ENCODE peak calls at places on chromosomes 6 and 20, in nine cellular contexts. N is progenitor cell of endocrine pancreas, Z is neural crest cell, G is cardiac fibroblast, P is GM20000, B is tibial artery, M is glutamatergic neuron, D is epithelial cell of esophagus, L is fibroblast of pulmonary artery. S is an unnamed sample.
A peak's percentile ranks its signal among the peaks of the same experiment; 100 is the strongest.

GRCh38 chr20:37375227-37375626 is 29.3 kb downstream of the SRC start:
- DNase-seq in G (no peak), M (no peak), D (no peak), N (no peak), B (no peak), P (no peak), Z (no peak), L (no peak), S (no peak)

GRCh38 chr20:20366896-20367680 is 816 bp upstream of the INSM1 start:
- DNase-seq in B (no peak), D (no peak), N (no peak), M (peak; percentile 69), Z (peak; percentile 47), L (no peak), G (no peak), P (peak; percentile 44), S (no peak)

GRCh38 chr6:156977527-156978291 is 200.5 kb downstream of the ARID1B start:
- DNase-seq in D (peak; percentile 59), B (peak; percentile 42), Z (no peak), P (no peak), G (peak; percentile 62), M (no peak), N (no peak), L (peak; percentile 44), S (no peak)

GRCh38 chr6:118735320-118735719 is 83.9 kb upstream of the CEP85L start:
- DNase-seq in B (no peak), L (peak; percentile 37), G (peak; percentile 23), P (peak; percentile 45), D (no peak), N (no peak), Z (no peak), M (no peak), S (no peak)

GRCh38 chr20:46705378-46705729 is 4.1 kb upstream of the SLC2A10 start:
- DNase-seq in M (no peak), B (peak; percentile 51), Z (no peak), P (no peak), G (peak; percentile 30), D (no peak), L (no peak), N (no peak), S (no peak)

GRCh38 chr20:47453167-47453782 is 48.4 kb upstream of the NCOA3 start:
- DNase-seq in M (no peak), B (no peak), N (no peak), P (peak; percentile 73), Z (no peak), L (peak; percentile 84), G (peak; percentile 75), D (peak; percentile 95), S (peak; percentile 96)

GRCh38 chr20:56247954-56248782 is at the start of gene MC3R:
- DNase-seq in N (no peak), L (peak; percentile 52), P (peak; percentile 50), B (no peak), G (peak; percentile 52), Z (peak; percentile 16), M (peak; percentile 64), D (peak; percentile 71), S (peak; percentile 29)

GRCh38 chr6:43706788-43707187 is 19.2 kb upstream of the MRPS18A start:
- DNase-seq in G (peak; percentile 78), N (no peak), D (no peak), P (no peak), Z (no peak), B (no peak), M (no peak), L (peak; percentile 82), S (no peak)

GRCh38 chr6:53524455-53524815 is 20.5 kb downstream of the GCLC start:
- DNase-seq in B (no peak), G (peak; percentile 44), L (peak; percentile 52), M (no peak), N (no peak), D (peak; percentile 76), P (no peak), Z (no peak), S (peak; percentile 73)

GRCh38 chr6:56851541-56852248 is 103.2 kb upstream of the BEND6 start:
- DNase-seq in G (peak; percentile 89), M (peak; percentile 26), B (peak; percentile 42), N (no peak), L (peak; percentile 91), Z (peak; percentile 44), P (peak; percentile 78), D (peak; percentile 81), S (peak; percentile 92)

GRCh38 chr20:33431797-33432381 is 11.7 kb downstream of the SNTA1 start:
- DNase-seq in N (no peak), L (peak; percentile 31), Z (no peak), D (no peak), M (no peak), G (peak; percentile 62), P (no peak), B (no peak), S (no peak)

GRCh38 chr6:169371344-169372144 is 117.9 kb upstream of the THBS2 start:
- DNase-seq in L (peak; percentile 26), M (no peak), P (no peak), N (no peak), D (no peak), Z (no peak), B (no peak), G (peak; percentile 14), S (no peak)

GRCh38 chr20:57474816-57475215 is 50.1 kb downstream of the CTCFL start:
- DNase-seq in P (no peak), D (no peak), N (no peak), B (peak; percentile 16), G (no peak), L (no peak), Z (no peak), M (no peak), S (no peak)

GRCh38 chr20:57475388-57476072 is 49.4 kb downstream of the CTCFL start:
- DNase-seq in L (no peak), P (no peak), B (peak; percentile 7), D (no peak), G (no peak), N (no peak), Z (no peak), M (no peak), S (no peak)

GRCh38 chr20:57474191-57474590 is 50.7 kb downstream of the CTCFL start:
- DNase-seq in M (no peak), D (no peak), N (no peak), Z (no peak), B (no peak), L (no peak), P (no peak), G (no peak), S (no peak)

GRCh38 chr20:57471496-57472210 is 53.3 kb downstream of the CTCFL start:
- DNase-seq in N (no peak), G (no peak), B (no peak), M (no peak), L (no peak), P (no peak), Z (no peak), D (no peak), S (no peak)

DNA sequence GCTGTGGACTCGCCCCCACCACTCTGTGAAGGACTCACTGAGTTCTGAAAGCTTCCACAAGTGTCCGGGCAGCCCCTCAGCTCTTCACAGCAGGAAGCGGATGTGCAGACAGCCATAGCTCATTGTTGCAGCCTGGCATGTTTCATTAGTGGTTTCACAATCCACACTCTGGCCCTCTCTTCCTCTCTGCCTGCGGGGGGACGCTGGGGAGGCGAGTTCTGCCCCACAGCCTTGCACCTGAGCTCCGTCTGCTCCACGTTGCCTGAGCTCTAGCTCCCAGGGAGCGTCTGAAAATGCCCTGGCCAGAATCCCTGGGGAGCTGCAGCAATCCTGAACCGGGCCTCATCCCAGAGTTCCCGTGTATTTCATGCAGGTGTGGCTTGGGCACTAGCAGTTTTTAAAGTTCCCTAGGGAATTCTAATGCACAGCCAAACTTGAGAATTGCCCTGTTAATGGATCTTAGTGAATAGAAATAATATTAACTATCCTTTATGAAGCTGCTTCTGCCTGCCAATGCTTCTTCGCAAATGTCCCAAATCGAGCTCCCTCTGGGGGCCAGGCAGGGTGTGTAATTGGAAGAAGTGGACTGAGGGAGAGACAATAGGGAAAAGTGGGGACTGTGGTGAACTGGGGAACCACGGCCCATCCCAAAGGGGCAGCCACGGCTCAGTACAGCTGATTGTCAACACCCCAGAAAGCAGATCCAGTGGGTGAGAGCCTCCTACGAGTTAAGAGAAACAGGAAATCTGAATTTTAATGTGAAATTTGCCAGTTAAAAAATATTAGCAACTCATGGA is 51.5 kb downstream of the CTCFL start:
- DNase-seq in L (peak; percentile 29), B (peak; percentile 23), D (peak; percentile 39), Z (no peak), P (peak; percentile 73), M (peak; percentile 50), N (no peak), G (peak; percentile 29), S (no peak)
- TF ChIP-seq CTCF in L (no peak), B (no peak), D (peak; percentile 17), Z (no peak), P (peak; percentile 6), M (no peak), N (no peak), G (no peak), S (no peak)

GRCh38 chr20:40689100-40689942 is at the start of gene MAFB:
- DNase-seq in Z (peak; percentile 80), N (peak; percentile 85), L (peak; percentile 93), M (peak; percentile 91), P (peak; percentile 79), G (peak; percentile 97), B (peak; percentile 92), D (peak; percentile 94), S (no peak)

GRCh38 chr20:40686893-40687292 is 2.1 kb downstream of the MAFB start:
- DNase-seq in P (no peak), G (peak; percentile 4), M (no peak), B (no peak), D (no peak), L (no peak), Z (no peak), N (no peak), S (no peak)

GRCh38 chr20:40688129-40689099 is 622 bp downstream of the MAFB start:
- DNase-seq in G (no peak), L (no peak), B (no peak), M (peak; percentile 39), P (no peak), D (peak; percentile 32), N (no peak), Z (no peak), S (no peak)

GRCh38 chr20:40686434-40686882 is 2.6 kb downstream of the MAFB start:
- DNase-seq in N (no peak), P (no peak), Z (no peak), L (no peak), B (no peak), G (peak; percentile 5), M (no peak), D (no peak), S (no peak)

GRCh38 chr20:40687384-40688128 is 1.5 kb downstream of the MAFB start:
- DNase-seq in G (peak; percentile 48), L (peak; percentile 22), N (peak; percentile 46), Z (peak; percentile 48), M (peak; percentile 70), D (peak; percentile 80), P (no peak), B (no peak), S (no peak)
- TF ChIP-seq CTCF in G (no peak), L (no peak), N (no peak), Z (no peak), M (peak; percentile 0), D (peak; percentile 25), P (no peak), B (no peak), S (no peak)

GRCh38 chr6:39731565-39731964 is 6.4 kb upstream of the KIF6 start:
- DNase-seq in P (no peak), Z (no peak), D (no peak), B (no peak), L (no peak), G (no peak), M (no peak), N (no peak), S (no peak)
- TF ChIP-seq CTCF in P (no peak), Z (no peak), D (no peak), B (no peak), L (no peak), G (no peak), M (no peak), N (no peak), S (no peak)

GRCh38 chr20:64133951-64134407 is 26.6 kb upstream of the NPBWR2 start:
- DNase-seq in N (no peak), P (no peak), G (no peak), D (no peak), M (peak; percentile 28), Z (no peak), L (no peak), B (no peak), S (no peak)
- TF ChIP-seq CTCF in N (no peak), P (no peak), G (peak; percentile 19), D (peak; percentile 25), M (no peak), Z (peak; percentile 27), L (peak; percentile 18), B (no peak), S (peak; percentile 40)